ENCODE peak calls at places on chromosomes 13 and 19, in six cellular contexts. One of them, this sample, is unnamed.

GRCh38 chr13:30791354-30791921 is 56.1 kb downstream of the ALOX5AP start:
- DNase-seq in lower leg skin: no peak
- DNase-seq in NB4: no peak
- DNase-seq in adrenal gland: no peak
- DNase-seq in pancreas: no peak
- DNase-seq in foreskin fibroblast: peak; percentile 92
- DNase-seq in this sample: peak; percentile 25

GRCh38 chr19:49165111-49165750 is 7.6 kb downstream of the TRPM4 start:
- DNase-seq in pancreas: no peak
- DNase-seq in NB4: no peak
- DNase-seq in adrenal gland: no peak
- DNase-seq in foreskin fibroblast: no peak
- DNase-seq in lower leg skin: no peak
- DNase-seq in this sample: no peak

GRCh38 chr13:113967206-113967720 is 6.6 kb downstream of the C13orf46 start:
- DNase-seq in adrenal gland: no peak
- DNase-seq in lower leg skin: no peak
- DNase-seq in foreskin fibroblast: no peak
- DNase-seq in NB4: no peak
- DNase-seq in pancreas: no peak
- DNase-seq in this sample: no peak

GRCh38 chr19:23706657-23707056 is 19.6 kb upstream of the ZNF675 start:
- DNase-seq in foreskin fibroblast: no peak
- DNase-seq in lower leg skin: no peak
- DNase-seq in adrenal gland: no peak
- DNase-seq in NB4: no peak
- DNase-seq in pancreas: no peak
- DNase-seq in this sample: no peak

GRCh38 chr13:43985437-43986051 is 105.8 kb downstream of the LACC1 start:
- DNase-seq in lower leg skin: no peak
- DNase-seq in NB4: no peak
- DNase-seq in pancreas: no peak
- DNase-seq in foreskin fibroblast: no peak
- DNase-seq in adrenal gland: no peak
- DNase-seq in this sample: no peak

GRCh38 chr19:14369399-14370168 is 11.7 kb upstream of the ADGRE5 start:
- DNase-seq in pancreas: no peak
- DNase-seq in foreskin fibroblast: no peak
- DNase-seq in lower leg skin: no peak
- DNase-seq in adrenal gland: peak; percentile 24
- DNase-seq in NB4: peak; percentile 50
- DNase-seq in this sample: no peak

GRCh38 chr19:38285567-38285966 is 18.5 kb upstream of the C19orf33 start:
- DNase-seq in adrenal gland: no peak
- DNase-seq in pancreas: no peak
- DNase-seq in foreskin fibroblast: peak; percentile 77
- DNase-seq in lower leg skin: no peak
- DNase-seq in NB4: no peak
- DNase-seq in this sample: no peak

GRCh38 chr13:42048323-42048624 is 174 bp upstream of the DGKH start:
- DNase-seq in NB4: no peak
- DNase-seq in adrenal gland: no peak
- DNase-seq in foreskin fibroblast: no peak
- DNase-seq in pancreas: peak; percentile 16
- DNase-seq in lower leg skin: no peak
- DNase-seq in this sample: no peak

GRCh38 chr13:98496239-98496668 is 80.7 kb downstream of the STK24 start:
- DNase-seq in lower leg skin: peak; percentile 91
- DNase-seq in adrenal gland: no peak
- DNase-seq in pancreas: no peak
- DNase-seq in foreskin fibroblast: peak; percentile 46
- DNase-seq in NB4: no peak
- DNase-seq in this sample: no peak

GRCh38 chr13:113947321-113948033 is 26.4 kb downstream of the C13orf46 start:
- DNase-seq in pancreas: no peak
- DNase-seq in lower leg skin: peak; percentile 59
- DNase-seq in foreskin fibroblast: peak; percentile 88
- DNase-seq in NB4: no peak
- DNase-seq in adrenal gland: peak; percentile 70
- DNase-seq in this sample: no peak

GRCh38 chr19:49130325-49130724 is 11.0 kb downstream of the PPFIA3 start:
- DNase-seq in NB4: no peak
- DNase-seq in foreskin fibroblast: no peak
- DNase-seq in adrenal gland: no peak
- DNase-seq in pancreas: no peak
- DNase-seq in lower leg skin: no peak
- DNase-seq in this sample: no peak

GRCh38 chr19:47832723-47833122 is 11.0 kb downstream of the CRX start:
- DNase-seq in NB4: no peak
- DNase-seq in foreskin fibroblast: no peak
- DNase-seq in lower leg skin: no peak
- DNase-seq in adrenal gland: no peak
- DNase-seq in pancreas: no peak
- DNase-seq in this sample: no peak

DNA sequence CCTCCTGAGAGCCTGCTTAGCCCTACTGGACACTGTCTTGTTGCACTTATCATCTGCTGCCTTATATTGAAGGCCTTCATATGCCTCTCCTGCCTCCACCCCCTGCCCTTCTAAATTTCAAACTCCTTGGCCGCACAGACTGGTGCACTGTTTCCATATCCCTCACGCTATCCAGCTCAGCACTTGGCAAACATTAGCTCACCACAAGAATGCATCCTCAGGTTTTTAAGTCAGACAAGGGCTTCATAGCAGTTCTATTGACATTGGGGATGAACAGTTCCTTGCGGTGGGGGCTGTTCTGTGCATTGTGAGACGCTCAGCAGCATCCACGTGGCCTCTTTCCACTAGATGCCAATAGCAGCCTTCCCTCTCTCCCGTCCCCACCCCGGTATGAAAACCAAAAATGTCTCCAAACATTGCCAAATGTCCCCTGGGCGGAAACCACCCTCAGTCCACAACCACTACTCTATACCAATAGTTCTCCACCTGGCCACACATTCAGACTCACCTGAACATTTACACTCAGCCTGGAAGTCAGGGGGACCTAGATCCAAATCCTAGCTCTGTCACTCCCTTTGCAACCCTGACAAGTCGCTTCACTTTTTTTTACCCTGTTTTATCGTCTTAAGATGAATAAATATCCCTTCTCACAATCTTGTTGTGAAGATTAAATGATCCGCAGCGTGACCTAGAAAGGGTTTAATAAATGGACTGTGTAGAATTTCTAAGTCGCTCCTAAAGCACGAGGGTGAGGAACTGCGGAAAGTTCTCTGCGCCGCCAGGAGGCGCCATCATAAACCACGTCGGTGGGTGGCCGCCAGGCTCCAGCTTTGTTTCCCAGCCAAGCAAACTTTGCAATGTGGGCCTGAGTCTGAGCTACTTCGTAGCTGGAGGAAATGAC is 3.6 kb upstream of the CEACAM3 start:
- DNase-seq in foreskin fibroblast: peak; percentile 60
- DNase-seq in adrenal gland: peak; percentile 47
- DNase-seq in NB4: peak; percentile 56
- DNase-seq in lower leg skin: no peak
- DNase-seq in pancreas: peak; percentile 49
- DNase-seq in this sample: peak; percentile 13
- TF ChIP-seq CTCF in foreskin fibroblast: peak; percentile 70
- TF ChIP-seq CTCF in adrenal gland: peak; percentile 43
- TF ChIP-seq CTCF in NB4: peak; percentile 62
- TF ChIP-seq CTCF in lower leg skin: no peak
- TF ChIP-seq CTCF in pancreas: peak; percentile 53
- TF ChIP-seq CTCF in this sample: peak; percentile 63

GRCh38 chr19:46696052-46696451 is 20.9 kb downstream of the PRKD2 start:
- DNase-seq in pancreas: no peak
- DNase-seq in lower leg skin: no peak
- DNase-seq in adrenal gland: no peak
- DNase-seq in foreskin fibroblast: no peak
- DNase-seq in NB4: no peak
- DNase-seq in this sample: no peak

GRCh38 chr19:46693760-46694159 is 23.2 kb downstream of the PRKD2 start:
- DNase-seq in foreskin fibroblast: no peak
- DNase-seq in adrenal gland: no peak
- DNase-seq in lower leg skin: no peak
- DNase-seq in NB4: no peak
- DNase-seq in pancreas: no peak
- DNase-seq in this sample: no peak

GRCh38 chr19:46698395-46699321 is 18.3 kb downstream of the PRKD2 start:
- DNase-seq in adrenal gland: no peak
- DNase-seq in NB4: peak; percentile 56
- DNase-seq in lower leg skin: no peak
- DNase-seq in pancreas: no peak
- DNase-seq in foreskin fibroblast: no peak
- DNase-seq in this sample: no peak

GRCh38 chr19:46700704-46701103 is 16.2 kb downstream of the PRKD2 start:
- DNase-seq in adrenal gland: no peak
- DNase-seq in pancreas: no peak
- DNase-seq in lower leg skin: no peak
- DNase-seq in NB4: no peak
- DNase-seq in foreskin fibroblast: no peak
- DNase-seq in this sample: no peak

GRCh38 chr19:46697142-46697960 is 19.6 kb downstream of the PRKD2 start:
- DNase-seq in NB4: peak; percentile 100
- DNase-seq in adrenal gland: peak; percentile 94
- DNase-seq in foreskin fibroblast: peak; percentile 94
- DNase-seq in pancreas: peak; percentile 87
- DNase-seq in lower leg skin: peak; percentile 87
- DNase-seq in this sample: no peak
- H3K4me3 ChIP-seq in NB4: no peak overlapping the region
- H3K4me3 ChIP-seq in adrenal gland: no peak overlapping the region
- H3K4me3 ChIP-seq in foreskin fibroblast: peak overlapping the region; percentile 17
- H3K4me3 ChIP-seq in pancreas: no peak overlapping the region
- H3K4me3 ChIP-seq in lower leg skin: no peak overlapping the region
- H3K4me3 ChIP-seq in this sample: no peak overlapping the region

GRCh38 chr13:110713981-110714797 is 689 bp downstream of the ING1 start:
- DNase-seq in lower leg skin: peak; percentile 57
- DNase-seq in NB4: peak; percentile 79
- DNase-seq in foreskin fibroblast: peak; percentile 66
- DNase-seq in adrenal gland: peak; percentile 73
- DNase-seq in pancreas: peak; percentile 65
- DNase-seq in this sample: no peak
- TF ChIP-seq CTCF in lower leg skin: no peak
- TF ChIP-seq CTCF in NB4: no peak
- TF ChIP-seq CTCF in foreskin fibroblast: no peak
- TF ChIP-seq CTCF in adrenal gland: no peak
- TF ChIP-seq CTCF in pancreas: no peak
- TF ChIP-seq CTCF in this sample: no peak

DNA sequence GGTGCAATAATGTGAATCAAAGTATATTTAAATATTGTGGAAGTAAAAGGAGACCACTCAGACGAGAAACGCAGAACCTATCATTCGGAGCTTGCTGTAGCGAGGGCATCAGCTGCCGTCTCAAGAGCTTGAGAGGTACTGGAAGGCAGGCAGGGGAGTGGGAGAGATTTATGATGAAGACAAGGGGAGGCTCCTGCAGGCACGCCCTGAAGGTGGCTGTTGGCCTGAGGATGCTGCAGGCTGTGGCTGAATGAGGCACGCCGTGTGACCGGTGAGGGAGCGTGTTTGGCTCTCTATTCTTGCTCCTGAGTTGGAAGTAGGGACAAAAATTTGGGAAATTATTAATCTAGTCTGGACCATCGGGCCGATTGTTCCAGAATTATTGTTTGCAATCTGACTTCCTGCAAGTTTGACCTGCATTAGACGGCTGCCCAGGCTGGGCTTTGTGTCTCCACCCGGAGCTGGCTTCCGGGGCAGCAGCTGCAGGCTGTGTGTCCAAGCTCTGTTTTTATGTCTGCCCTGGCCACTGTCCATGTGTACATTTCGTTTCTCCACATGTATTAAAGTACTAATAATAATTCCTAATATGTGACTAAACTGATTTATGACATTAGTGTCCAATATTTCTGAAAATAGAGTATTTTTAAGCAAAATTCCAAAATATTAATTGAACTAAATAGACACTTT is 91.1 kb upstream of the ANKRD10 start:
- DNase-seq in foreskin fibroblast: peak; percentile 68
- DNase-seq in NB4: no peak
- DNase-seq in lower leg skin: no peak
- DNase-seq in adrenal gland: peak; percentile 25
- DNase-seq in pancreas: peak; percentile 84
- DNase-seq in this sample: no peak
- H3K4me3 ChIP-seq in foreskin fibroblast: no peak overlapping the region
- H3K4me3 ChIP-seq in NB4: no peak overlapping the region
- H3K4me3 ChIP-seq in lower leg skin: no peak overlapping the region
- H3K4me3 ChIP-seq in adrenal gland: no peak overlapping the region
- H3K4me3 ChIP-seq in pancreas: no peak overlapping the region
- H3K4me3 ChIP-seq in this sample: no peak overlapping the region

DNA sequence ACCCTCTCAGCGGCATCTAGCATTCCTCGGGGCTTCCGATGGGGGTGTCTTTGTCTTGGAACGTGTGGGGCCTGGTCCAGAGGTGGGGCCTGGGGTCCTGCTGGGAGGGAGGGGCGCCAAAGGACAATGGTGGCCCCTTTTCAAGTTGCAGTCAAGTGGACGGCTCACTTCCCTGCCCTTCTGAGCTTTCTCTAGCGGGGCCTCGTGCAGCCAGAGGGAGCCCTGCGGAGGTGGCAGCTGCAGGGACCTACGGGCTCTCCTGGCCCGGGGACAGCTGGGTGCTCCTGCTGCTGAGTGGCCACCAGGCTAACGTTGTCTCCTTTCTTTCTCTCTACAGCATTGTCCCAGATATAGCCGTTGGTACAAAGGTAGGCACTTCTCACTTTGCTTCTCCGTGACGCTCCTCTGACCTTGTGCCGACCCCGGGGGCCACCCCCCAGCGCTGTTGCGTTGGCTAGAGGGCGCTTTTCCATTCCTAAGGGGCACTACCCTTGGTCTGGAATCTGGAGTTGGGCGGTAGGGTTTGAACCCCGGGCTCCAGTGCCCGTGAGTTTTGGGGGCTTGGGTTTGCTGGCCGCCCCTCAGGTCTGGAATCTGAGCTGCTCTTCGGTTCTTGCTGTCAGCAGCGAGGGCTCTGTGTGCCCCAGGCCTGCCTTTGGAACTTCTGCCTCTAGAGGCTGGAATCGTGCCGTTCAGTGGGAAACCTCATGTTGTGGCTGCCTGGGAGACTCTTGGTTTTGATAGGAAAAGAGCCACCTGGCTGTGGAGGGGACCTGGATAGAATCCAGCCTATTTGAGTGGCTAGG is 2.0 kb downstream of the PTBP1 start:
- DNase-seq in lower leg skin: no peak
- DNase-seq in adrenal gland: peak; percentile 51
- DNase-seq in foreskin fibroblast: peak; percentile 61
- DNase-seq in pancreas: no peak
- DNase-seq in NB4: peak; percentile 50
- DNase-seq in this sample: no peak
- TF ChIP-seq CTCF in lower leg skin: no peak
- TF ChIP-seq CTCF in adrenal gland: no peak
- TF ChIP-seq CTCF in foreskin fibroblast: peak; percentile 21
- TF ChIP-seq CTCF in pancreas: no peak
- TF ChIP-seq CTCF in NB4: no peak
- TF ChIP-seq CTCF in this sample: peak; percentile 30